ENCODE peak calls at places on chromosomes 13 and 19, in nine cellular contexts. R is AG10803, U is SK-N-DZ, F is DMS79, S is NCI-H1092, O is PC-9, L is NCI-H1105, W is body of pancreas, Q is ACHN. I is an unnamed sample.
A peak's percentile ranks its signal among the peaks of the same experiment; 100 is the strongest.

GRCh38 chr19:33714149-33714548 is 82.5 kb upstream of the KCTD15 start:
- DNase-seq in R (no peak), U (no peak), F (no peak), S (no peak), O (no peak), L (no peak), W (no peak), Q (no peak), I (no peak)

GRCh38 chr13:68176486-68176885 is 946.4 kb upstream of the PCDH9 start:
- DNase-seq in R (peak; percentile 1), U (no peak), F (no peak), S (no peak), O (no peak), L (no peak), W (no peak), Q (peak; percentile 86), I (no peak)

GRCh38 chr13:96052655-96053002 is 572 bp downstream of the UGGT2 start:
- DNase-seq in R (peak; percentile 64), U (peak; percentile 41), F (peak; percentile 51), S (peak; percentile 14), O (peak; percentile 63), L (no peak), W (no peak), Q (peak; percentile 59), I (no peak)

GRCh38 chr13:45851171-45851889 is at the start of gene SIAH3:
- DNase-seq in R (no peak), U (peak; percentile 69), F (no peak), S (peak; percentile 43), O (no peak), L (no peak), W (no peak), Q (no peak), I (no peak)

GRCh38 chr13:31862828-31863227 is 123.5 kb downstream of the RXFP2 start:
- DNase-seq in R (no peak), U (no peak), F (no peak), S (no peak), O (no peak), L (no peak), W (no peak), Q (no peak), I (no peak)

GRCh38 chr13:110258876-110259631 is 47.9 kb downstream of the COL4A1 start:
- DNase-seq in R (no peak), U (no peak), F (no peak), S (no peak), O (no peak), L (no peak), W (no peak), Q (no peak), I (no peak)

GRCh38 chr19:36152061-36152885 is at the start of gene COX7A1:
- DNase-seq in R (peak; percentile 59), U (no peak), F (no peak), S (no peak), O (no peak), L (no peak), W (peak; percentile 46), Q (no peak), I (peak; percentile 92)

GRCh38 chr13:79989251-79989661 is 351.7 kb downstream of the SPRY2 start:
- DNase-seq in R (peak; percentile 40), U (no peak), F (no peak), S (no peak), O (peak; percentile 67), L (no peak), W (no peak), Q (no peak), I (no peak)

GRCh38 chr19:35090795-35091214 is 24.8 kb upstream of the FXYD3 start:
- DNase-seq in R (no peak), U (no peak), F (no peak), S (no peak), O (no peak), L (no peak), W (peak; percentile 79), Q (no peak), I (no peak)

GRCh38 chr19:19860756-19861390 is 4.8 kb upstream of the ZNF253 start:
- DNase-seq in R (no peak), U (peak; percentile 97), F (no peak), S (no peak), O (no peak), L (no peak), W (peak; percentile 41), Q (no peak), I (no peak)

GRCh38 chr13:71866173-71867091 is 572 bp downstream of the DACH1 start:
- DNase-seq in R (no peak), U (peak; percentile 21), F (no peak), S (peak; percentile 57), O (no peak), L (no peak), W (peak; percentile 27), Q (no peak), I (no peak)

GRCh38 chr19:57167385-57167784 is at the start of gene DUXA:
- DNase-seq in R (no peak), U (no peak), F (no peak), S (no peak), O (no peak), L (no peak), W (no peak), Q (no peak), I (no peak)

I was measured in sigmoid colon.